ENCODE peak calls at places on chromosomes 4 and X, in ten cellular contexts. One of them, this sample, is unnamed.

GRCh38 chr4:1751155-1751918 is 30.0 kb downstream of the TACC3 start:
- DNase-seq in K562: no peak
- DNase-seq in HCT116: no peak
- DNase-seq in GM12878: no peak
- DNase-seq in prostate gland: no peak
- DNase-seq in transverse colon: no peak
- DNase-seq in upper lobe of left lung: no peak
- DNase-seq in SK-N-SH: no peak
- DNase-seq in stomach: no peak
- DNase-seq in endothelial cell of umbilical vein: no peak
- DNase-seq in this sample: no peak

GRCh38 chrX:32839781-32840180 is 371.6 kb downstream of the DMD start:
- DNase-seq in K562: no peak
- DNase-seq in HCT116: no peak
- DNase-seq in GM12878: no peak
- DNase-seq in prostate gland: no peak
- DNase-seq in transverse colon: no peak
- DNase-seq in upper lobe of left lung: no peak
- DNase-seq in SK-N-SH: no peak
- DNase-seq in stomach: no peak
- DNase-seq in endothelial cell of umbilical vein: no peak
- DNase-seq in this sample: no peak

GRCh38 chr4:56931924-56932323 is 24.2 kb downstream of the REST start:
- DNase-seq in K562: no peak
- DNase-seq in HCT116: no peak
- DNase-seq in GM12878: no peak
- DNase-seq in prostate gland: no peak
- DNase-seq in transverse colon: no peak
- DNase-seq in upper lobe of left lung: no peak
- DNase-seq in SK-N-SH: no peak
- DNase-seq in stomach: no peak
- DNase-seq in endothelial cell of umbilical vein: no peak
- DNase-seq in this sample: no peak

GRCh38 chrX:155819966-155820491 is 61.1 kb upstream of the VAMP7 start:
- DNase-seq in K562: peak; percentile 43
- DNase-seq in HCT116: peak; percentile 75
- DNase-seq in GM12878: peak; percentile 11
- DNase-seq in prostate gland: peak; percentile 58
- DNase-seq in transverse colon: peak; percentile 65
- DNase-seq in upper lobe of left lung: peak; percentile 70
- DNase-seq in SK-N-SH: peak; percentile 49
- DNase-seq in stomach: peak; percentile 63
- DNase-seq in endothelial cell of umbilical vein: peak; percentile 77
- DNase-seq in this sample: no peak

GRCh38 chrX:20362268-20363002 is 95.7 kb upstream of the RPS6KA3 start:
- DNase-seq in K562: peak; percentile 8
- DNase-seq in HCT116: no peak
- DNase-seq in GM12878: no peak
- DNase-seq in prostate gland: no peak
- DNase-seq in transverse colon: no peak
- DNase-seq in upper lobe of left lung: peak; percentile 42
- DNase-seq in SK-N-SH: no peak
- DNase-seq in stomach: no peak
- DNase-seq in endothelial cell of umbilical vein: peak; percentile 46
- DNase-seq in this sample: no peak

GRCh38 chr4:24557036-24558022 is 27.0 kb downstream of the DHX15 start:
- DNase-seq in K562: no peak
- DNase-seq in HCT116: peak; percentile 6
- DNase-seq in GM12878: no peak
- DNase-seq in prostate gland: no peak
- DNase-seq in transverse colon: no peak
- DNase-seq in upper lobe of left lung: no peak
- DNase-seq in SK-N-SH: no peak
- DNase-seq in stomach: no peak
- DNase-seq in endothelial cell of umbilical vein: peak; percentile 27
- DNase-seq in this sample: no peak

GRCh38 chr4:17165256-17165655 is 266.8 kb upstream of the LDB2 start:
- DNase-seq in K562: no peak
- DNase-seq in HCT116: no peak
- DNase-seq in GM12878: no peak
- DNase-seq in prostate gland: no peak
- DNase-seq in transverse colon: no peak
- DNase-seq in upper lobe of left lung: no peak
- DNase-seq in SK-N-SH: no peak
- DNase-seq in stomach: no peak
- DNase-seq in endothelial cell of umbilical vein: no peak
- DNase-seq in this sample: no peak

GRCh38 chrX:19630776-19631707 is 115.7 kb upstream of the MAP3K15 start:
- DNase-seq in K562: no peak
- DNase-seq in HCT116: no peak
- DNase-seq in GM12878: no peak
- DNase-seq in prostate gland: no peak
- DNase-seq in transverse colon: no peak
- DNase-seq in upper lobe of left lung: no peak
- DNase-seq in SK-N-SH: no peak
- DNase-seq in stomach: no peak
- DNase-seq in endothelial cell of umbilical vein: no peak
- DNase-seq in this sample: no peak

GRCh38 chrX:31057691-31058090 is 14.2 kb downstream of the FTHL17 start:
- DNase-seq in K562: no peak
- DNase-seq in HCT116: no peak
- DNase-seq in GM12878: no peak
- DNase-seq in prostate gland: no peak
- DNase-seq in transverse colon: no peak
- DNase-seq in upper lobe of left lung: no peak
- DNase-seq in SK-N-SH: no peak
- DNase-seq in stomach: no peak
- DNase-seq in endothelial cell of umbilical vein: no peak
- DNase-seq in this sample: no peak

GRCh38 chr4:76200771-76201224 is 12.8 kb downstream of the SCARB2 start:
- DNase-seq in K562: no peak
- DNase-seq in HCT116: no peak
- DNase-seq in GM12878: no peak
- DNase-seq in prostate gland: no peak
- DNase-seq in transverse colon: peak; percentile 69
- DNase-seq in upper lobe of left lung: peak; percentile 83
- DNase-seq in SK-N-SH: no peak
- DNase-seq in stomach: no peak
- DNase-seq in endothelial cell of umbilical vein: no peak
- DNase-seq in this sample: no peak

GRCh38 chr4:21962691-21963090 is 14.1 kb upstream of the KCNIP4 start:
- DNase-seq in K562: no peak
- DNase-seq in HCT116: no peak
- DNase-seq in GM12878: no peak
- DNase-seq in prostate gland: no peak
- DNase-seq in transverse colon: no peak
- DNase-seq in upper lobe of left lung: no peak
- DNase-seq in SK-N-SH: no peak
- DNase-seq in stomach: no peak
- DNase-seq in endothelial cell of umbilical vein: no peak
- DNase-seq in this sample: no peak

GRCh38 chrX:56402207-56402606 is 161.2 kb upstream of the UBQLN2 start:
- DNase-seq in K562: no peak
- DNase-seq in HCT116: no peak
- DNase-seq in GM12878: no peak
- DNase-seq in prostate gland: no peak
- DNase-seq in transverse colon: no peak
- DNase-seq in upper lobe of left lung: no peak
- DNase-seq in SK-N-SH: no peak
- DNase-seq in stomach: no peak
- DNase-seq in endothelial cell of umbilical vein: no peak
- DNase-seq in this sample: no peak

GRCh38 chrX:56397636-56398035 is 165.5 kb downstream of the KLF8 start:
- DNase-seq in K562: no peak
- DNase-seq in HCT116: no peak
- DNase-seq in GM12878: no peak
- DNase-seq in prostate gland: no peak
- DNase-seq in transverse colon: no peak
- DNase-seq in upper lobe of left lung: no peak
- DNase-seq in SK-N-SH: no peak
- DNase-seq in stomach: no peak
- DNase-seq in endothelial cell of umbilical vein: no peak
- DNase-seq in this sample: no peak
- H3K4me1 ChIP-seq in K562: no peaks in the 10 kb centered on the region
- H3K4me1 ChIP-seq in HCT116: no peaks in the 10 kb centered on the region
- H3K4me1 ChIP-seq in GM12878: no peaks in the 10 kb centered on the region
- H3K4me1 ChIP-seq in prostate gland: no peaks in the 10 kb centered on the region
- H3K4me1 ChIP-seq in transverse colon: no peaks in the 10 kb centered on the region
- H3K4me1 ChIP-seq in upper lobe of left lung: no peaks in the 10 kb centered on the region
- H3K4me1 ChIP-seq in SK-N-SH: no peaks in the 10 kb centered on the region
- H3K4me1 ChIP-seq in stomach: no peaks in the 10 kb centered on the region
- H3K4me1 ChIP-seq in endothelial cell of umbilical vein: no peaks in the 10 kb centered on the region
- H3K4me1 ChIP-seq in this sample: no peaks in the 10 kb centered on the region

GRCh38 chr4:67126115-67126514 is 419.2 kb downstream of the CENPC start:
- DNase-seq in K562: no peak
- DNase-seq in HCT116: no peak
- DNase-seq in GM12878: no peak
- DNase-seq in prostate gland: no peak
- DNase-seq in transverse colon: no peak
- DNase-seq in upper lobe of left lung: no peak
- DNase-seq in SK-N-SH: no peak
- DNase-seq in stomach: no peak
- DNase-seq in endothelial cell of umbilical vein: no peak
- DNase-seq in this sample: no peak

DNA sequence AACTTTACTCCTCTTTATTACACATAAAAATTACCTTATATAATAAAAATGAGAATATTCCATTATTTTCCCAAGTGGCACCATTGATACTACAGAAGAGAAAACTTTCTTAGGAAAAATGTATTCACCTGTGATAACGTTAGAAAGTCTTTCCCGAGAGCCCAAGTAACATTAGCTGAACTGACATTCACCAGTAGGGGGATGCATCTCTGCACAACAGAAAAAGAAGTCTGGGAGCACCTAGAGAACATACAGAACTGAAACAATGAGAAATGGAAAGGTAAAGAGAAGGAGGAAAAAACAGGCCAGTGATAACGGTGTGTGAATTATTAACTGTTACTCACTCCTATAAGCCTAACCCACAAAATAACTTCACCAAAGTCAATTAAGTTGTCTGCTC is 423.3 kb downstream of the CENPC start:
- DNase-seq in K562: no peak
- DNase-seq in HCT116: no peak
- DNase-seq in GM12878: no peak
- DNase-seq in prostate gland: no peak
- DNase-seq in transverse colon: no peak
- DNase-seq in upper lobe of left lung: no peak
- DNase-seq in SK-N-SH: no peak
- DNase-seq in stomach: no peak
- DNase-seq in endothelial cell of umbilical vein: peak; percentile 1
- DNase-seq in this sample: no peak
- TF ChIP-seq CTCF in K562: peak; percentile 7
- TF ChIP-seq CTCF in HCT116: no peak
- TF ChIP-seq CTCF in GM12878: peak; percentile 23
- TF ChIP-seq CTCF in prostate gland: no peak
- TF ChIP-seq CTCF in transverse colon: no peak
- TF ChIP-seq CTCF in upper lobe of left lung: no peak
- TF ChIP-seq CTCF in SK-N-SH: peak; percentile 48
- TF ChIP-seq CTCF in stomach: no peak
- TF ChIP-seq CTCF in endothelial cell of umbilical vein: peak; percentile 14
- TF ChIP-seq CTCF in this sample: peak; percentile 24

DNA sequence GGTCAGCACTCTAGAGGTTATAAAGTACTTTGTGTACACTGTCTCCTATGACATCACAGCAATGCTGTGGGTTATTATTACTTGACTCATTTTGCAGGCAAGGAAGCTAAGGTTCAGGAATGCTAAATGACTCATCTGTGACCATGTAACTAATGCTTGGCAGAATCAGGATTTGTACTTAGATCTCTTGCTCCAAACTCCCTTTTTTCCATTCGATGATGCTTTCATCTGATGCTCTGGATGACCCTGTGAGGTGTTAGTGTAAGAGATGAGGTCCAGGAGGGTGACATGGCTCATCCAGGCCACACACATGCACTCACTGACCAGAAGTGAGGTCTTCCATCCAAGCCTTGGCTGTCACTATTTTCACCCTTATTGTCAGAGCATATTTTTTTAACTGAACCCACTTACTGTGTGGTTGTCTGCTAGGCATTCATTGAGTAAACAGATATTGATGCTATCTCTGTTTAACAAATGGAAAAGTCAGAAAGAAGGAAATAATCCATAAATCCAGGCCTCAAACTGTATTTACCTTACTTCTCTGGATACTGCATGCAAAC is 59.0 kb downstream of the RHOH start:
- DNase-seq in K562: no peak
- DNase-seq in HCT116: peak; percentile 97
- DNase-seq in GM12878: no peak
- DNase-seq in prostate gland: no peak
- DNase-seq in transverse colon: no peak
- DNase-seq in upper lobe of left lung: no peak
- DNase-seq in SK-N-SH: no peak
- DNase-seq in stomach: no peak
- DNase-seq in endothelial cell of umbilical vein: peak; percentile 96
- DNase-seq in this sample: no peak
- TF ChIP-seq POLR2AphosphoS5 in K562: no peak
- TF ChIP-seq POLR2AphosphoS5 in HCT116: peak; percentile 37
- TF ChIP-seq POLR2AphosphoS5 in GM12878: no peak
- TF ChIP-seq POLR2AphosphoS5 in prostate gland: peak; percentile 41
- TF ChIP-seq POLR2AphosphoS5 in transverse colon: no peak
- TF ChIP-seq POLR2AphosphoS5 in upper lobe of left lung: no peak
- TF ChIP-seq POLR2AphosphoS5 in SK-N-SH: peak; percentile 49
- TF ChIP-seq POLR2AphosphoS5 in stomach: no peak
- TF ChIP-seq POLR2AphosphoS5 in endothelial cell of umbilical vein: no peak
- TF ChIP-seq POLR2AphosphoS5 in this sample: no peak

GRCh38 chr4:38869511-38869910 is 1.9 kb downstream of the FAM114A1 start:
- DNase-seq in K562: no peak
- DNase-seq in HCT116: no peak
- DNase-seq in GM12878: no peak
- DNase-seq in prostate gland: no peak
- DNase-seq in transverse colon: no peak
- DNase-seq in upper lobe of left lung: no peak
- DNase-seq in SK-N-SH: no peak
- DNase-seq in stomach: no peak
- DNase-seq in endothelial cell of umbilical vein: peak; percentile 17
- DNase-seq in this sample: no peak

GRCh38 chr4:38871593-38871992 is 4.0 kb downstream of the FAM114A1 start:
- DNase-seq in K562: no peak
- DNase-seq in HCT116: no peak
- DNase-seq in GM12878: no peak
- DNase-seq in prostate gland: no peak
- DNase-seq in transverse colon: no peak
- DNase-seq in upper lobe of left lung: no peak
- DNase-seq in SK-N-SH: no peak
- DNase-seq in stomach: no peak
- DNase-seq in endothelial cell of umbilical vein: no peak
- DNase-seq in this sample: no peak

GRCh38 chr4:38868055-38868965 is 704 bp downstream of the FAM114A1 start:
- DNase-seq in K562: no peak
- DNase-seq in HCT116: no peak
- DNase-seq in GM12878: no peak
- DNase-seq in prostate gland: peak; percentile 23
- DNase-seq in transverse colon: peak; percentile 57
- DNase-seq in upper lobe of left lung: peak; percentile 54
- DNase-seq in SK-N-SH: no peak
- DNase-seq in stomach: peak; percentile 33
- DNase-seq in endothelial cell of umbilical vein: peak; percentile 61
- DNase-seq in this sample: no peak

GRCh38 chr4:38872620-38873019 is 5.0 kb downstream of the FAM114A1 start:
- DNase-seq in K562: peak; percentile 21
- DNase-seq in HCT116: no peak
- DNase-seq in GM12878: no peak
- DNase-seq in prostate gland: peak; percentile 81
- DNase-seq in transverse colon: peak; percentile 50
- DNase-seq in upper lobe of left lung: no peak
- DNase-seq in SK-N-SH: no peak
- DNase-seq in stomach: peak; percentile 42
- DNase-seq in endothelial cell of umbilical vein: no peak
- DNase-seq in this sample: no peak

GRCh38 chr4:38870098-38870850 is 2.7 kb downstream of the FAM114A1 start:
- DNase-seq in K562: no peak
- DNase-seq in HCT116: no peak
- DNase-seq in GM12878: no peak
- DNase-seq in prostate gland: no peak
- DNase-seq in transverse colon: no peak
- DNase-seq in upper lobe of left lung: no peak
- DNase-seq in SK-N-SH: no peak
- DNase-seq in stomach: no peak
- DNase-seq in endothelial cell of umbilical vein: no peak
- DNase-seq in this sample: no peak
- H3K4me1 ChIP-seq in K562: peaks cover 31% of the 10 kb centered on the region
- H3K4me1 ChIP-seq in HCT116: peaks cover 27% of the 10 kb centered on the region
- H3K4me1 ChIP-seq in GM12878: peaks cover 7% of the 10 kb centered on the region
- H3K4me1 ChIP-seq in prostate gland: no peaks in the 10 kb centered on the region
- H3K4me1 ChIP-seq in transverse colon: peaks cover 62% of the 10 kb centered on the region
- H3K4me1 ChIP-seq in upper lobe of left lung: peaks cover 38% of the 10 kb centered on the region
- H3K4me1 ChIP-seq in SK-N-SH: peaks cover 12% of the 10 kb centered on the region
- H3K4me1 ChIP-seq in stomach: peaks cover 83% of the 10 kb centered on the region
- H3K4me1 ChIP-seq in endothelial cell of umbilical vein: peaks cover 23% of the 10 kb centered on the region
- H3K4me1 ChIP-seq in this sample: peaks cover 58% of the 10 kb centered on the region

This sample was measured in suprapubic skin.